ENCODE peak calls at places on chromosome 2, in four cellular contexts. One of them, this sample, is unnamed.

GRCh38 chr2:156536534-156536933 is 100.4 kb downstream of the GPD2 start:
- DNase-seq in NCI-H1436: no peak
- DNase-seq in stimulated activated CD4-positive, alpha-beta T cell treated with anti-CD3 and anti-CD28 coated beads, Interleukin-2, amount 100 ng/mL, for 24 hours: no peak
- DNase-seq in T-helper 2 cell: no peak
- DNase-seq in this sample: peak

GRCh38 chr2:221571391-221572179 is 519 bp downstream of the EPHA4 start:
- DNase-seq in T-helper 2 cell: peak
- DNase-seq in stimulated activated CD4-positive, alpha-beta T cell treated with anti-CD3 and anti-CD28 coated beads, Interleukin-2, amount 100 ng/mL, for 24 hours: peak
- DNase-seq in NCI-H1436: peak
- DNase-seq in this sample: no peak

GRCh38 chr2:151289972-151290335 is 486 bp upstream of the NMI start:
- DNase-seq in NCI-H1436: no peak
- DNase-seq in stimulated activated CD4-positive, alpha-beta T cell treated with anti-CD3 and anti-CD28 coated beads, Interleukin-2, amount 100 ng/mL, for 24 hours: peak
- DNase-seq in T-helper 2 cell: no peak
- DNase-seq in this sample: peak

GRCh38 chr2:235050992-235051351 is 99.2 kb downstream of the SH3BP4 start:
- DNase-seq in NCI-H1436: peak
- DNase-seq in T-helper 2 cell: no peak
- DNase-seq in stimulated activated CD4-positive, alpha-beta T cell treated with anti-CD3 and anti-CD28 coated beads, Interleukin-2, amount 100 ng/mL, for 24 hours: no peak
- DNase-seq in this sample: peak

GRCh38 chr2:9490789-9491188 is 16.4 kb downstream of the IAH1 start:
- DNase-seq in T-helper 2 cell: no peak
- DNase-seq in stimulated activated CD4-positive, alpha-beta T cell treated with anti-CD3 and anti-CD28 coated beads, Interleukin-2, amount 100 ng/mL, for 24 hours: no peak
- DNase-seq in NCI-H1436: no peak
- DNase-seq in this sample: no peak

GRCh38 chr2:80068068-80068467 is 236.5 kb downstream of the LRRTM1 start:
- DNase-seq in stimulated activated CD4-positive, alpha-beta T cell treated with anti-CD3 and anti-CD28 coated beads, Interleukin-2, amount 100 ng/mL, for 24 hours: no peak
- DNase-seq in T-helper 2 cell: no peak
- DNase-seq in NCI-H1436: no peak
- DNase-seq in this sample: no peak

GRCh38 chr2:119638891-119639539 is 40.0 kb upstream of the TMEM177 start:
- DNase-seq in stimulated activated CD4-positive, alpha-beta T cell treated with anti-CD3 and anti-CD28 coated beads, Interleukin-2, amount 100 ng/mL, for 24 hours: no peak
- DNase-seq in T-helper 2 cell: no peak
- DNase-seq in NCI-H1436: no peak
- DNase-seq in this sample: no peak

GRCh38 chr2:174682578-174683391 is 81.5 kb downstream of the CHRNA1 start:
- DNase-seq in NCI-H1436: peak
- DNase-seq in T-helper 2 cell: peak
- DNase-seq in stimulated activated CD4-positive, alpha-beta T cell treated with anti-CD3 and anti-CD28 coated beads, Interleukin-2, amount 100 ng/mL, for 24 hours: peak
- DNase-seq in this sample: peak

GRCh38 chr2:105437708-105438103 is 38.9 kb upstream of the FHL2 start:
- DNase-seq in NCI-H1436: no peak
- DNase-seq in stimulated activated CD4-positive, alpha-beta T cell treated with anti-CD3 and anti-CD28 coated beads, Interleukin-2, amount 100 ng/mL, for 24 hours: no peak
- DNase-seq in T-helper 2 cell: no peak
- DNase-seq in this sample: peak

GRCh38 chr2:111231532-111232252 is 111.0 kb downstream of the BCL2L11 start:
- DNase-seq in stimulated activated CD4-positive, alpha-beta T cell treated with anti-CD3 and anti-CD28 coated beads, Interleukin-2, amount 100 ng/mL, for 24 hours: no peak
- DNase-seq in NCI-H1436: no peak
- DNase-seq in T-helper 2 cell: no peak
- DNase-seq in this sample: no peak

GRCh38 chr2:38158361-38159128 is 82.6 kb upstream of the CYP1B1 start:
- DNase-seq in NCI-H1436: no peak
- DNase-seq in T-helper 2 cell: no peak
- DNase-seq in stimulated activated CD4-positive, alpha-beta T cell treated with anti-CD3 and anti-CD28 coated beads, Interleukin-2, amount 100 ng/mL, for 24 hours: no peak
- DNase-seq in this sample: no peak

GRCh38 chr2:217714268-217714643 is 288.5 kb downstream of the TNS1 start:
- DNase-seq in stimulated activated CD4-positive, alpha-beta T cell treated with anti-CD3 and anti-CD28 coated beads, Interleukin-2, amount 100 ng/mL, for 24 hours: no peak
- DNase-seq in T-helper 2 cell: no peak
- DNase-seq in NCI-H1436: no peak
- DNase-seq in this sample: no peak

GRCh38 chr2:121076885-121077549 is 208.0 kb downstream of the TFCP2L1 start:
- DNase-seq in NCI-H1436: peak
- DNase-seq in T-helper 2 cell: peak
- DNase-seq in stimulated activated CD4-positive, alpha-beta T cell treated with anti-CD3 and anti-CD28 coated beads, Interleukin-2, amount 100 ng/mL, for 24 hours: peak
- DNase-seq in this sample: peak

GRCh38 chr2:116911520-116911919 is 903.0 kb upstream of the DDX18 start:
- DNase-seq in T-helper 2 cell: no peak
- DNase-seq in stimulated activated CD4-positive, alpha-beta T cell treated with anti-CD3 and anti-CD28 coated beads, Interleukin-2, amount 100 ng/mL, for 24 hours: no peak
- DNase-seq in NCI-H1436: no peak
- DNase-seq in this sample: no peak

GRCh38 chr2:239391286-239392071 is 9.3 kb downstream of the HDAC4 start:
- DNase-seq in T-helper 2 cell: no peak
- DNase-seq in NCI-H1436: no peak
- DNase-seq in stimulated activated CD4-positive, alpha-beta T cell treated with anti-CD3 and anti-CD28 coated beads, Interleukin-2, amount 100 ng/mL, for 24 hours: no peak
- DNase-seq in this sample: no peak

GRCh38 chr2:29209551-29209950 is 94.3 kb downstream of the CLIP4 start:
- DNase-seq in stimulated activated CD4-positive, alpha-beta T cell treated with anti-CD3 and anti-CD28 coated beads, Interleukin-2, amount 100 ng/mL, for 24 hours: no peak
- DNase-seq in NCI-H1436: no peak
- DNase-seq in T-helper 2 cell: no peak
- DNase-seq in this sample: no peak

GRCh38 chr2:163348843-163349395 is 386.9 kb downstream of the FIGN start:
- DNase-seq in stimulated activated CD4-positive, alpha-beta T cell treated with anti-CD3 and anti-CD28 coated beads, Interleukin-2, amount 100 ng/mL, for 24 hours: no peak
- DNase-seq in T-helper 2 cell: no peak
- DNase-seq in NCI-H1436: no peak
- DNase-seq in this sample: no peak

GRCh38 chr2:39156107-39156506 is 35.3 kb upstream of the SOS1 start:
- DNase-seq in T-helper 2 cell: no peak
- DNase-seq in stimulated activated CD4-positive, alpha-beta T cell treated with anti-CD3 and anti-CD28 coated beads, Interleukin-2, amount 100 ng/mL, for 24 hours: no peak
- DNase-seq in NCI-H1436: no peak
- DNase-seq in this sample: no peak

GRCh38 chr2:172148246-172148645 is 45.5 kb upstream of the DLX2 start:
- DNase-seq in stimulated activated CD4-positive, alpha-beta T cell treated with anti-CD3 and anti-CD28 coated beads, Interleukin-2, amount 100 ng/mL, for 24 hours: no peak
- DNase-seq in NCI-H1436: no peak
- DNase-seq in T-helper 2 cell: no peak
- DNase-seq in this sample: no peak

GRCh38 chr2:121260370-121261154 is 24.4 kb downstream of the TFCP2L1 start:
- DNase-seq in T-helper 2 cell: no peak
- DNase-seq in NCI-H1436: peak
- DNase-seq in stimulated activated CD4-positive, alpha-beta T cell treated with anti-CD3 and anti-CD28 coated beads, Interleukin-2, amount 100 ng/mL, for 24 hours: no peak
- DNase-seq in this sample: no peak

GRCh38 chr2:72995420-72996151 is 75.9 kb downstream of the SFXN5 start:
- DNase-seq in T-helper 2 cell: no peak
- DNase-seq in stimulated activated CD4-positive, alpha-beta T cell treated with anti-CD3 and anti-CD28 coated beads, Interleukin-2, amount 100 ng/mL, for 24 hours: no peak
- DNase-seq in NCI-H1436: no peak
- DNase-seq in this sample: no peak

GRCh38 chr2:97693476-97693875 is 19.9 kb upstream of the ZAP70 start:
- DNase-seq in stimulated activated CD4-positive, alpha-beta T cell treated with anti-CD3 and anti-CD28 coated beads, Interleukin-2, amount 100 ng/mL, for 24 hours: no peak
- DNase-seq in NCI-H1436: no peak
- DNase-seq in T-helper 2 cell: no peak
- DNase-seq in this sample: no peak

GRCh38 chr2:216348909-216349308 is 23.4 kb downstream of the MARCHF4 start:
- DNase-seq in stimulated activated CD4-positive, alpha-beta T cell treated with anti-CD3 and anti-CD28 coated beads, Interleukin-2, amount 100 ng/mL, for 24 hours: peak
- DNase-seq in NCI-H1436: no peak
- DNase-seq in T-helper 2 cell: no peak
- DNase-seq in this sample: no peak

GRCh38 chr2:178152977-178153376 is 40.7 kb downstream of the RBM45 start:
- DNase-seq in T-helper 2 cell: no peak
- DNase-seq in stimulated activated CD4-positive, alpha-beta T cell treated with anti-CD3 and anti-CD28 coated beads, Interleukin-2, amount 100 ng/mL, for 24 hours: no peak
- DNase-seq in NCI-H1436: no peak
- DNase-seq in this sample: no peak

GRCh38 chr2:44942304-44943030 is 965 bp downstream of the SIX3 start:
- DNase-seq in stimulated activated CD4-positive, alpha-beta T cell treated with anti-CD3 and anti-CD28 coated beads, Interleukin-2, amount 100 ng/mL, for 24 hours: no peak
- DNase-seq in NCI-H1436: no peak
- DNase-seq in T-helper 2 cell: no peak
- DNase-seq in this sample: no peak

GRCh38 chr2:173590278-173590811 is 235.7 kb downstream of the CDCA7 start:
- DNase-seq in stimulated activated CD4-positive, alpha-beta T cell treated with anti-CD3 and anti-CD28 coated beads, Interleukin-2, amount 100 ng/mL, for 24 hours: no peak
- DNase-seq in NCI-H1436: peak
- DNase-seq in T-helper 2 cell: no peak
- DNase-seq in this sample: no peak

GRCh38 chr2:71215447-71215846 is 11.5 kb downstream of the PAIP2B start:
- DNase-seq in stimulated activated CD4-positive, alpha-beta T cell treated with anti-CD3 and anti-CD28 coated beads, Interleukin-2, amount 100 ng/mL, for 24 hours: no peak
- DNase-seq in NCI-H1436: no peak
- DNase-seq in T-helper 2 cell: no peak
- DNase-seq in this sample: no peak

GRCh38 chr2:66926594-66927112 is 470.5 kb upstream of the ETAA1 start:
- DNase-seq in stimulated activated CD4-positive, alpha-beta T cell treated with anti-CD3 and anti-CD28 coated beads, Interleukin-2, amount 100 ng/mL, for 24 hours: no peak
- DNase-seq in T-helper 2 cell: no peak
- DNase-seq in NCI-H1436: no peak
- DNase-seq in this sample: no peak